ENCODE peak calls at places on chromosomes 12 and 14, in four cellular contexts. L is renal cortical epithelial cell, I is right lobe of liver, K is GM23338. Z is an unnamed sample.

GRCh38 chr12:40745386-40745785 is 53.1 kb downstream of the CNTN1 start:
- DNase-seq in K (peak), L (peak), I (no peak), Z (no peak)

GRCh38 chr12:7346571-7347225 is 42.8 kb downstream of the ACSM4 start:
- DNase-seq in I (no peak), L (no peak), K (peak), Z (no peak)

GRCh38 chr12:125533434-125534029 is 468.3 kb downstream of the AACS start:
- DNase-seq in I (peak), L (no peak), K (peak), Z (peak)

GRCh38 chr14:22520235-22520634 is 68.8 kb downstream of the DAD1 start:
- DNase-seq in I (no peak), L (peak), K (no peak), Z (no peak)

GRCh38 chr14:70754989-70755388 is 54.3 kb downstream of the MAP3K9 start:
- DNase-seq in L (peak), K (no peak), I (no peak), Z (peak)

GRCh38 chr12:108346022-108346633 is 7.0 kb upstream of the CMKLR1 start:
- DNase-seq in K (peak), I (no peak), L (no peak), Z (no peak)

GRCh38 chr12:1318327-1319031 is 275.9 kb downstream of the FBXL14 start:
- DNase-seq in K (peak), I (peak), L (peak), Z (peak)

GRCh38 chr12:54357802-54358619 is 6.3 kb downstream of the GPR84 start:
- DNase-seq in K (no peak), I (no peak), L (no peak), Z (no peak)

GRCh38 chr14:96821501-96821900 is 24.3 kb downstream of the VRK1 start:
- DNase-seq in L (no peak), I (no peak), K (no peak), Z (no peak)

GRCh38 chr12:105968025-105968424 is 170.7 kb downstream of the NUAK1 start:
- DNase-seq in K (no peak), L (no peak), I (no peak), Z (no peak)

GRCh38 chr12:11981174-11981733 is 89.5 kb upstream of the BCL2L14 start:
- DNase-seq in I (no peak), L (no peak), K (no peak), Z (no peak)

GRCh38 chr14:105280525-105280924 is 20.3 kb downstream of the BRF1 start:
- DNase-seq in L (no peak), I (no peak), K (no peak), Z (no peak)

GRCh38 chr12:63918788-63919300 is 74.3 kb downstream of the SRGAP1 start:
- DNase-seq in L (peak), I (no peak), K (no peak), Z (peak)

GRCh38 chr14:74261288-74261687 is 22.0 kb downstream of the VSX2 start:
- DNase-seq in L (no peak), I (no peak), K (no peak), Z (no peak)

GRCh38 chr12:49058366-49059062 is 2.1 kb downstream of the KMT2D start:
- DNase-seq in L (no peak), K (no peak), I (no peak), Z (no peak)

GRCh38 chr14:102317564-102318248 is 1.8 kb upstream of the ZNF839 start:
- DNase-seq in L (peak), I (no peak), K (peak), Z (peak)

GRCh38 chr12:120235369-120236123 is 30.0 kb downstream of the PXN start:
- DNase-seq in L (no peak), K (peak), I (no peak), Z (peak)

GRCh38 chr12:47832263-47832933 is 12.7 kb upstream of the HDAC7 start:
- DNase-seq in I (no peak), L (peak), K (no peak), Z (no peak)

GRCh38 chr14:99675381-99675835 is 8.7 kb upstream of the CYP46A1 start:
- DNase-seq in I (no peak), L (no peak), K (no peak), Z (no peak)

GRCh38 chr12:71896171-71896570 is 42.5 kb upstream of the TPH2 start:
- DNase-seq in K (no peak), I (no peak), L (no peak), Z (no peak)

GRCh38 chr12:14775652-14776020 is 27.6 kb downstream of the WBP11 start:
- DNase-seq in I (no peak), L (no peak), K (no peak), Z (no peak)

GRCh38 chr12:51156366-51156765 is 16.6 kb downstream of the TFCP2 start:
- DNase-seq in K (no peak), L (no peak), I (no peak), Z (no peak)

GRCh38 chr12:46214668-46215429 is 54.0 kb downstream of the SLC38A1 start:
- DNase-seq in I (no peak), L (no peak), K (no peak), Z (no peak)

GRCh38 chr12:52724384-52724783 is 21.1 kb upstream of the KRT77 start:
- DNase-seq in I (no peak), K (no peak), L (no peak), Z (no peak)

GRCh38 chr14:92513204-92513965 is at the start of gene RIN3:
- DNase-seq in K (peak), I (peak), L (peak), Z (no peak)

GRCh38 chr12:31019106-31019505 is 54.6 kb upstream of the DDX11 start:
- DNase-seq in I (no peak), K (no peak), L (no peak), Z (no peak)

GRCh38 chr14:68667313-68667791 is 125.5 kb downstream of the ZFP36L1 start:
- DNase-seq in I (no peak), L (peak), K (no peak), Z (no peak)

GRCh38 chr14:95098984-95099599 is 58.2 kb downstream of the DICER1 start:
- DNase-seq in K (peak), L (peak), I (no peak), Z (peak)

GRCh38 chr14:71651228-71651627 is 281.0 kb upstream of the RGS6 start:
- DNase-seq in I (no peak), K (no peak), L (peak), Z (no peak)

Z was measured in Caki2.